ENCODE peak calls at places on chromosome 10, in eight cellular contexts. One of them, this sample, is unnamed.

GRCh38 chr10:74167443-74167842 is 16.4 kb downstream of the ADK start:
- DNase-seq in fibroblast of mammary gland: no peak
- DNase-seq in GM06990: no peak
- DNase-seq in AG10803: no peak
- DNase-seq in cardiac fibroblast: no peak
- DNase-seq in IMR-90: no peak
- DNase-seq in suprapubic skin: no peak
- DNase-seq in esophagus squamous epithelium: no peak
- DNase-seq in this sample: no peak

GRCh38 chr10:5665380-5666323 is 743 bp downstream of the ASB13 start:
- DNase-seq in fibroblast of mammary gland: peak
- DNase-seq in GM06990: no peak
- DNase-seq in AG10803: peak
- DNase-seq in cardiac fibroblast: peak
- DNase-seq in IMR-90: no peak
- DNase-seq in suprapubic skin: no peak
- DNase-seq in esophagus squamous epithelium: no peak
- DNase-seq in this sample: no peak

GRCh38 chr10:109895095-109895818 is 28.1 kb downstream of the XPNPEP1 start:
- DNase-seq in fibroblast of mammary gland: peak
- DNase-seq in GM06990: no peak
- DNase-seq in AG10803: peak
- DNase-seq in cardiac fibroblast: peak
- DNase-seq in IMR-90: peak
- DNase-seq in suprapubic skin: no peak
- DNase-seq in esophagus squamous epithelium: no peak
- DNase-seq in this sample: no peak

GRCh38 chr10:127855584-127855881 is 37.2 kb downstream of the CLRN3 start:
- DNase-seq in fibroblast of mammary gland: no peak
- DNase-seq in GM06990: no peak
- DNase-seq in AG10803: no peak
- DNase-seq in cardiac fibroblast: no peak
- DNase-seq in IMR-90: no peak
- DNase-seq in suprapubic skin: no peak
- DNase-seq in esophagus squamous epithelium: no peak
- DNase-seq in this sample: no peak

GRCh38 chr10:114492351-114493037 is 88.2 kb upstream of the AFAP1L2 start:
- DNase-seq in fibroblast of mammary gland: no peak
- DNase-seq in GM06990: no peak
- DNase-seq in AG10803: no peak
- DNase-seq in cardiac fibroblast: no peak
- DNase-seq in IMR-90: peak
- DNase-seq in suprapubic skin: no peak
- DNase-seq in esophagus squamous epithelium: no peak
- DNase-seq in this sample: no peak

GRCh38 chr10:48885376-48885775 is 54.3 kb downstream of the LRRC18 start:
- DNase-seq in fibroblast of mammary gland: peak
- DNase-seq in GM06990: no peak
- DNase-seq in AG10803: peak
- DNase-seq in cardiac fibroblast: peak
- DNase-seq in IMR-90: no peak
- DNase-seq in suprapubic skin: no peak
- DNase-seq in esophagus squamous epithelium: no peak
- DNase-seq in this sample: no peak

GRCh38 chr10:84822926-84823325 is 494.5 kb downstream of the CCSER2 start:
- DNase-seq in fibroblast of mammary gland: no peak
- DNase-seq in GM06990: no peak
- DNase-seq in AG10803: no peak
- DNase-seq in cardiac fibroblast: no peak
- DNase-seq in IMR-90: no peak
- DNase-seq in suprapubic skin: no peak
- DNase-seq in esophagus squamous epithelium: no peak
- DNase-seq in this sample: no peak

GRCh38 chr10:126673565-126673964 is 3.1 kb upstream of the C10orf90 start:
- DNase-seq in fibroblast of mammary gland: no peak
- DNase-seq in GM06990: no peak
- DNase-seq in AG10803: no peak
- DNase-seq in cardiac fibroblast: no peak
- DNase-seq in IMR-90: no peak
- DNase-seq in suprapubic skin: no peak
- DNase-seq in esophagus squamous epithelium: no peak
- DNase-seq in this sample: no peak

DNA sequence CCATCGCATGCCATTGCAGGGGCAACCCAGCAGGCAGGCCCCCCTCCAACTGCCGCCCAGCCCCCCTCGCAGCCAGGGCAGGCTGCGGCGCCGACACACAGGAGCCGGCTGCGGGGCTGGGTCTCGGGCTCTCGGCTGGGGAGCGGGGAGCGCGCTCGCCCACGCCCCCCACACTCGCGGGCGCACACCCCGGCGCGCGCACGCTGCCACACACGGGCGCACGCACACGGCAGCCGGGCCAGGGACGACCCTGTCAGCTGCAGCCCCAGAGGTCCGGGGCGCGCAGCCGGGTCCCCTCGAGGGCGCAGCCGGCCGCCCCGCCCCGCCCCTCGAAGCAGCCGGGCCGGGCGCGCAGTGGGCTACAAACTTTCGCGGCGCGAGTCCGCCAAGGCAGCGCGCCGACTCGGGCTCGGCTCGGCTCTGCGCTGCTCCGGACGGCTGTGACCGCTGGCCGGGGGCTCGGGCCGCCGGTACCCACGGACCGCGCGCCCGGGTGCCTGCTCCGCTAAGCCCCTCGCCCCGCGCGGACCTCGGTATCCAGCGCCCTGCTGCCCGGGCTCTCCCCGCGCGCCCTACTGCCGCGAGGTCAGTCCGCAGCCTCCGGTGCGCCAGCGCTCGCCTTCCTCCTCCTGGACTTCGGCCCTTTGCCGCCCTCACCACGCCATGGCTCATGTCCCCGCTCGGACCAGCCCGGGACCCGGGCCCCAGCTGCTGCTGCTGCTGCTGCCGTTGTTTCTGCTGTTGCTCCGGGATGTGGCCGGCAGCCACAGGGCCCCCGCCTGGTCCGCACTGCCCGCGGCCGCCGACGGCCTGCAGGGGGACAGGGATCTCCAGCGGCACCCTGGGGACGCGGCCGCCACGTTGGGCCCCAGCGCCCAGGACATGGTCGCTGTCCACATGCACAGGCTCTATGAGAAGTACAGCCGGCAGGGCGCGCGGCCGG is at the start of gene GDF10:
- DNase-seq in fibroblast of mammary gland: no peak
- DNase-seq in GM06990: no peak
- DNase-seq in AG10803: no peak
- DNase-seq in cardiac fibroblast: no peak
- DNase-seq in IMR-90: no peak
- DNase-seq in suprapubic skin: peak
- DNase-seq in esophagus squamous epithelium: no peak
- DNase-seq in this sample: no peak
- H3K4me3 ChIP-seq in fibroblast of mammary gland: no peak
- H3K4me3 ChIP-seq in GM06990: no peak
- H3K4me3 ChIP-seq in AG10803: no peak
- H3K4me3 ChIP-seq in cardiac fibroblast: no peak
- H3K4me3 ChIP-seq in IMR-90: peak
- H3K4me3 ChIP-seq in suprapubic skin: peak
- H3K4me3 ChIP-seq in esophagus squamous epithelium: peak
- H3K4me3 ChIP-seq in this sample: no peak

DNA sequence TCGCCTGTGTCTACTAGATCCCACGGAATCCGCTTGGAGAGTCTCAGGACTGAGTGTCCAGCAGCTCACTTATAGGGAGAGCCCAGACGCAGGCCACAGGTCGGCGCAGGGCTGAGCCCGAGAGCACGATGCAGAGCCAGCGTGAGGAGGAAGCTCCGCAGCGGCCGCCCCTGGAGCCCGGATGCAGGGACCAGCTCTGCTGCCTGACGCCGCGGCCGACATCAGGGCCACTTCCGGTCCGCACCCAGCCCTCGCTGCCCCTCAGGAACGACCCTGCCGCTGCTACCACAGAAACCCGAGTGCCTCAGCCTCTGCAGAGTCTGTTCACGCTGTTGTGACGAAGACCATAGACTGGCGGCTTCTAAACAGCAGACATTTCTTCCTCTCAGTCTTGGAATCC is 275.8 kb upstream of the PPP2R2D start:
- DNase-seq in fibroblast of mammary gland: no peak
- DNase-seq in GM06990: no peak
- DNase-seq in AG10803: no peak
- DNase-seq in cardiac fibroblast: no peak
- DNase-seq in IMR-90: no peak
- DNase-seq in suprapubic skin: no peak
- DNase-seq in esophagus squamous epithelium: no peak
- DNase-seq in this sample: no peak
- TF ChIP-seq CTCF in fibroblast of mammary gland: no peak
- TF ChIP-seq CTCF in GM06990: no peak
- TF ChIP-seq CTCF in AG10803: no peak
- TF ChIP-seq CTCF in cardiac fibroblast: no peak
- TF ChIP-seq CTCF in IMR-90: no peak
- TF ChIP-seq CTCF in suprapubic skin: no peak
- TF ChIP-seq CTCF in esophagus squamous epithelium: no peak
- TF ChIP-seq CTCF in this sample: no peak

DNA sequence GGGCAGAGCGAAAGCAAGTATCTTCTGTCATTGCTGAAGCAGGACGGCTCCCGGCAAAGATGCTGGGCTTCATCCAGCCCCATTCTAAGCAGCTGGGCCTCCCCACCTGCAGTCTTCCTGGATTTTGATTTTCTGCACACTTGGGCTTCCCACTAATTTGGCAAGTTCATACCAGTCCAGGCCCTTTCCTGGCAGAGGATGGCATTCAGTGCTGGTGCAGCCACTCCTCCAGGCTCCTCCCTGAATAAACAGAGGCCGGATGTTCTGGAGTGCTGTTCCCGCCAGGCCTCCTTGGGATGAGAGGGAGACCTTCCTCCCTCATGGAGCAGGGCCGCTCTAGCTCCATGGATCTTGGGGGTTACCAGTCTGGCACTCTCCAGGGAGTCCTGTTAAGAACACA is 3.4 kb downstream of the BAG3 start:
- DNase-seq in fibroblast of mammary gland: no peak
- DNase-seq in GM06990: no peak
- DNase-seq in AG10803: no peak
- DNase-seq in cardiac fibroblast: no peak
- DNase-seq in IMR-90: no peak
- DNase-seq in suprapubic skin: peak
- DNase-seq in esophagus squamous epithelium: no peak
- DNase-seq in this sample: no peak
- H3K4me3 ChIP-seq in fibroblast of mammary gland: no peak
- H3K4me3 ChIP-seq in GM06990: no peak
- H3K4me3 ChIP-seq in AG10803: peak
- H3K4me3 ChIP-seq in cardiac fibroblast: peak
- H3K4me3 ChIP-seq in IMR-90: no peak
- H3K4me3 ChIP-seq in suprapubic skin: peak
- H3K4me3 ChIP-seq in esophagus squamous epithelium: no peak
- H3K4me3 ChIP-seq in this sample: peak

DNA sequence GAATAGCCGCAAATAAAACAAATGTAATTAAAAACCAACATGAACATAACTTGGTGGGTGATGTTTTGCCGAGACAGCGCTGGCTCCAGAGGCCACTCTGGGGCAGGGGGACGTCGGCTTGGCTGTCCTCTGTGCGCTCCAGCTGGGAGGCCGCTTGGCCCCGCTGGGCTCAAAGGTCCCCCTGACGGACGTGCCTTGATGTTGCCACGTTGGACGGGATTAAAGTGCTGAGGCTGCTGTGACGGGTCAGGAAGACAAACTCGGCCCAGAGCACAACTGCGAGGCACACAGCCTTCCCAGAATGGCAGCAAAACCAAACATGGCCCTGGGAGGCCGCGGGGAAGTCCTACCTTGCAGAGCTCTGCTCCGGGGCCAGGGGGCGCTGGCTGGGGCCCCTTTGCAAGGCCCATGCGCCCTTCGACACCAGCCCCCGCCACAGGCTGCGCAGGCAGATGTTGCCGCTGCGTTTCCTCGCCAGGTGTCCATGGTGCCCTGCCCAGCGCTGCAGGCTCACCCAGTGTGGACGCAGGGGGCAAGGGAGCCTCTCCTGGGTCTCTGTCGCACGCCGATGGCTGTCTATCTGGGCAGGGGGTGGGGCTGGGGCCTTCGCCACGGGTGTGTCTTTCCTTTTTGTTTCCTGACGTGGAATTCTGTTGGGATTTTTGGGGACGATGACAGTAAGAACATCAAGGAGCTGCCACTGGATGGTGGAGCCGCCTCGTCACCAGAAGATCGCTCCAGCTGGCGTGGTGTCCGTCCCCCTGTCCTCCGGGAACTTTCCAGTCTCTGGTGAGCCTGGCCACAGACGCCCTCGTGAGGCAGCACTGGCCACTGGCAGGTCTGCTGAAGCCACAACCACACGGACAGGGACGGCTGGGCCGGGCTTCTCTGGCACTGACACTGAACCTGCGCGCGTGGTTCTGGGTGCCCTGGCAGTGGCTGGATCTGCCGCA is 99.6 kb upstream of the DIP2C start:
- DNase-seq in fibroblast of mammary gland: no peak
- DNase-seq in GM06990: no peak
- DNase-seq in AG10803: peak
- DNase-seq in cardiac fibroblast: peak
- DNase-seq in IMR-90: peak
- DNase-seq in suprapubic skin: peak
- DNase-seq in esophagus squamous epithelium: no peak
- DNase-seq in this sample: no peak
- TF ChIP-seq CTCF in fibroblast of mammary gland: no peak
- TF ChIP-seq CTCF in GM06990: peak
- TF ChIP-seq CTCF in AG10803: peak
- TF ChIP-seq CTCF in cardiac fibroblast: peak
- TF ChIP-seq CTCF in IMR-90: peak
- TF ChIP-seq CTCF in suprapubic skin: peak
- TF ChIP-seq CTCF in esophagus squamous epithelium: peak
- TF ChIP-seq CTCF in this sample: peak

GRCh38 chr10:80524190-80524589 is 13.5 kb upstream of the SH2D4B start:
- DNase-seq in fibroblast of mammary gland: no peak
- DNase-seq in GM06990: no peak
- DNase-seq in AG10803: no peak
- DNase-seq in cardiac fibroblast: no peak
- DNase-seq in IMR-90: no peak
- DNase-seq in suprapubic skin: no peak
- DNase-seq in esophagus squamous epithelium: no peak
- DNase-seq in this sample: no peak
- H3K4me3 ChIP-seq in fibroblast of mammary gland: no peak
- H3K4me3 ChIP-seq in GM06990: no peak
- H3K4me3 ChIP-seq in AG10803: no peak
- H3K4me3 ChIP-seq in cardiac fibroblast: no peak
- H3K4me3 ChIP-seq in IMR-90: no peak
- H3K4me3 ChIP-seq in suprapubic skin: no peak
- H3K4me3 ChIP-seq in esophagus squamous epithelium: no peak
- H3K4me3 ChIP-seq in this sample: no peak

DNA sequence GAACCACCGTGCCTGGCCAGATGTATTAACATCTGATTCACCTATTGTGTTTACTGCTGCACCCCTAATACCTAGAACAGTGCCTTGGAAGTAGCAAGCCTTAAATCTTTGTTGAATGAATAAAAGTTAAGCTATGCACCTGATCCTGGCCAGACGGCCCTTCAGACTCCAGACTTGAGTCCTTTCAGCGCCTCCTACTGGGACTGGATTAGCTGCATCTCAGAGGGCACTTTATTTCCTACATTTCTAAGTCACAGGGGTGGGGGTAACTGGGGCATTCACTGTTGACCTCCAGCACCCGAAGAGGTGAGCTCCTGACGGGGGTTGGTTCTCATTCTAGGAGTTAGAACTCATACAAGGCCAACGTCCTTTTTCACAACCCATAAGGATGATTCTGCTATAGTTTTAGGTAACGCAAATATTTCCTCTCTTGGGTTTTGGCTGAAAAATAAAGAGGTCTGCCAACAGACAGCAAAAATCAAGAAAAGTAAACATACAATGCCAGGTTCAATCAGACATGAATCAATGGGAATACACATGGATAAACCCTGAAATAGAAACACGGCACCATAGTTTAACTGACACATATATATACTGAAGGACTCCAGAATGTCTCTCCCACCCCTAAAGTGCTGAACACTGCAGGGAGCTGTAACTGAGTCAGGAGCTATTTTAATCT is 48.0 kb upstream of the DLG5 start:
- DNase-seq in fibroblast of mammary gland: peak
- DNase-seq in GM06990: no peak
- DNase-seq in AG10803: peak
- DNase-seq in cardiac fibroblast: peak
- DNase-seq in IMR-90: peak
- DNase-seq in suprapubic skin: no peak
- DNase-seq in esophagus squamous epithelium: no peak
- DNase-seq in this sample: no peak
- TF ChIP-seq CTCF in fibroblast of mammary gland: peak
- TF ChIP-seq CTCF in GM06990: peak
- TF ChIP-seq CTCF in AG10803: peak
- TF ChIP-seq CTCF in cardiac fibroblast: peak
- TF ChIP-seq CTCF in IMR-90: peak
- TF ChIP-seq CTCF in suprapubic skin: no peak
- TF ChIP-seq CTCF in esophagus squamous epithelium: peak
- TF ChIP-seq CTCF in this sample: peak

This sample was measured in AG04449.